ENCODE peak calls at places on chromosome 11, in six cellular contexts. W, D, V, I, T and N are unnamed samples.

GRCh38 chr11:65083134-65083833 is 556 bp downstream of the CDCA5 start:
- DNase-seq in W (no peak), D (no peak), V (no peak), I (peak), T (no peak), N (no peak)

GRCh38 chr11:47510231-47510630 is 42.7 kb downstream of the CELF1 start:
- DNase-seq in W (no peak), D (no peak), V (no peak), I (peak), T (peak), N (no peak)

GRCh38 chr11:44899959-44900358 is 50.7 kb downstream of the TP53I11 start:
- DNase-seq in W (no peak), D (peak), V (no peak), I (peak), T (peak), N (peak)

GRCh38 chr11:34573537-34573936 is 47.4 kb upstream of the EHF start:
- DNase-seq in W (no peak), D (no peak), V (no peak), I (no peak), T (no peak), N (no peak)

GRCh38 chr11:763073-763463 is 14.2 kb downstream of the GATD1 start:
- DNase-seq in W (no peak), D (no peak), V (no peak), I (no peak), T (no peak), N (no peak)

GRCh38 chr11:78669249-78669648 is 94.6 kb upstream of the NARS2 start:
- DNase-seq in W (no peak), D (no peak), V (no peak), I (no peak), T (no peak), N (no peak)

GRCh38 chr11:84541711-84542340 is 1085.3 kb downstream of the DLG2 start:
- DNase-seq in W (no peak), D (no peak), V (no peak), I (peak), T (no peak), N (peak)

GRCh38 chr11:44031549-44031948 is 16.2 kb upstream of the ACCSL start:
- DNase-seq in W (peak), D (no peak), V (no peak), I (no peak), T (no peak), N (no peak)

GRCh38 chr11:125091247-125091876 is 20.1 kb downstream of the TMEM218 start:
- DNase-seq in W (no peak), D (peak), V (no peak), I (peak), T (peak), N (peak)

GRCh38 chr11:113384551-113384950 is 3.0 kb upstream of the ANKK1 start:
- DNase-seq in W (no peak), D (peak), V (no peak), I (peak), T (peak), N (peak)